ENCODE peak calls at places on chromosomes 6 and 20, in seven cellular contexts. R, E, I, K, B, P and S are unnamed samples.
A peak's percentile ranks its signal among the peaks of the same experiment; 100 is the strongest.

GRCh38 chr20:15909995-15910394 is 663.3 kb downstream of the KIF16B start:
- DNase-seq in R (no peak), E (no peak), I (no peak), K (no peak), B (no peak), P (no peak), S (peak; percentile 26)

GRCh38 chr6:155328539-155329459 is 14.5 kb upstream of the TFB1M start:
- DNase-seq in R (no peak), E (peak; percentile 41), I (peak; percentile 100), K (no peak), B (no peak), P (no peak), S (no peak)

GRCh38 chr20:62780696-62781095 is 15.6 kb upstream of the MRGBP start:
- DNase-seq in R (no peak), E (no peak), I (no peak), K (no peak), B (no peak), P (no peak), S (no peak)

GRCh38 chr6:30169658-30170614 is 6.6 kb downstream of the TRIM15 start:
- DNase-seq in R (no peak), E (no peak), I (peak; percentile 68), K (no peak), B (no peak), P (peak; percentile 73), S (peak; percentile 57)

GRCh38 chr20:13638162-13638495 is 603 bp downstream of the TASP1 start:
- DNase-seq in R (no peak), E (peak; percentile 11), I (peak; percentile 44), K (no peak), B (no peak), P (no peak), S (no peak)

GRCh38 chr20:47725248-47725973 is 59.9 kb downstream of the SULF2 start:
- DNase-seq in R (peak; percentile 80), E (peak; percentile 79), I (peak; percentile 98), K (peak; percentile 70), B (no peak), P (peak; percentile 81), S (peak; percentile 95)

GRCh38 chr6:114364295-114364694 is 21.5 kb upstream of the HS3ST5 start:
- DNase-seq in R (no peak), E (no peak), I (peak; percentile 34), K (no peak), B (no peak), P (no peak), S (no peak)

GRCh38 chr6:13113376-13113775 is 215.0 kb downstream of the TBC1D7 start:
- DNase-seq in R (no peak), E (no peak), I (no peak), K (no peak), B (no peak), P (peak; percentile 37), S (no peak)

GRCh38 chr6:134999107-134999506 is 49.2 kb upstream of the ALDH8A1 start:
- DNase-seq in R (no peak), E (no peak), I (no peak), K (no peak), B (no peak), P (no peak), S (no peak)

GRCh38 chr6:143270026-143270425 is 180.5 kb downstream of the ADAT2 start:
- DNase-seq in R (no peak), E (no peak), I (no peak), K (no peak), B (no peak), P (no peak), S (no peak)

GRCh38 chr20:62202083-62202395 is 18.0 kb downstream of the HRH3 start:
- DNase-seq in R (no peak), E (no peak), I (no peak), K (no peak), B (no peak), P (no peak), S (no peak)

GRCh38 chr6:30687659-30688431 is 1.4 kb upstream of the PPP1R18 start:
- DNase-seq in R (peak; percentile 73), E (no peak), I (no peak), K (no peak), B (no peak), P (peak; percentile 47), S (no peak)

GRCh38 chr6:33720998-33721397 is 9.5 kb upstream of the UQCC2 start:
- DNase-seq in R (no peak), E (no peak), I (no peak), K (no peak), B (no peak), P (no peak), S (no peak)

GRCh38 chr20:17648306-17648646 is 33.8 kb downstream of the RRBP1 start:
- DNase-seq in R (peak; percentile 68), E (no peak), I (no peak), K (no peak), B (no peak), P (no peak), S (no peak)

GRCh38 chr20:63744574-63745423 is 5.2 kb downstream of the SLC2A4RG start:
- DNase-seq in R (no peak), E (no peak), I (peak; percentile 53), K (no peak), B (no peak), P (peak; percentile 25), S (no peak)

GRCh38 chr6:136927313-136927712 is 5.2 kb downstream of the SLC35D3 start:
- DNase-seq in R (no peak), E (no peak), I (peak; percentile 10), K (no peak), B (no peak), P (peak; percentile 46), S (peak; percentile 89)

GRCh38 chr6:106199998-106200397 is 113.9 kb downstream of the PRDM1 start:
- DNase-seq in R (no peak), E (no peak), I (no peak), K (no peak), B (no peak), P (no peak), S (no peak)

GRCh38 chr20:48975955-48976354 is 54.4 kb downstream of the ARFGEF2 start:
- DNase-seq in R (no peak), E (no peak), I (no peak), K (no peak), B (no peak), P (no peak), S (no peak)
- TF ChIP-seq POLR2AphosphoS5 in R (no peak), E (no peak), I (no peak), K (no peak), B (no peak), P (no peak), S (no peak)

GRCh38 chr6:8103726-8104125 is 1.4 kb upstream of the EEF1E1 start:
- DNase-seq in R (no peak), E (no peak), I (no peak), K (no peak), B (no peak), P (no peak), S (no peak)

GRCh38 chr6:8100159-8100854 is 2.0 kb downstream of the EEF1E1 start:
- DNase-seq in R (no peak), E (no peak), I (no peak), K (no peak), B (no peak), P (no peak), S (no peak)

GRCh38 chr6:8108031-8108660 is 5.8 kb upstream of the EEF1E1 start:
- DNase-seq in R (no peak), E (no peak), I (peak; percentile 93), K (no peak), B (no peak), P (no peak), S (peak; percentile 62)

GRCh38 chr6:8102122-8102958 is at the start of gene EEF1E1:
- DNase-seq in R (peak; percentile 95), E (peak; percentile 97), I (peak; percentile 97), K (peak; percentile 93), B (peak; percentile 96), P (peak; percentile 95), S (peak; percentile 98)
- TF ChIP-seq EP300 in R (no peak), E (no peak), I (no peak), K (no peak), B (no peak), P (no peak), S (no peak)

GRCh38 chr6:37819802-37820712 is 530 bp downstream of the ZFAND3 start:
- DNase-seq in R (peak; percentile 82), E (peak; percentile 42), I (peak; percentile 54), K (no peak), B (peak; percentile 79), P (peak; percentile 64), S (no peak)

GRCh38 chr6:37820713-37821069 is 1.2 kb downstream of the ZFAND3 start:
- DNase-seq in R (no peak), E (no peak), I (no peak), K (no peak), B (no peak), P (no peak), S (no peak)

GRCh38 chr6:37819177-37819801 is at the start of gene ZFAND3:
- DNase-seq in R (peak; percentile 98), E (peak; percentile 97), I (peak; percentile 95), K (peak; percentile 79), B (peak; percentile 98), P (peak; percentile 96), S (peak; percentile 98)

GRCh38 chr6:37816599-37817375 is 2.7 kb upstream of the ZFAND3 start:
- DNase-seq in R (no peak), E (no peak), I (peak; percentile 22), K (no peak), B (no peak), P (no peak), S (no peak)

GRCh38 chr6:37818536-37819176 is 871 bp upstream of the ZFAND3 start:
- DNase-seq in R (peak; percentile 99), E (peak; percentile 97), I (peak; percentile 96), K (peak; percentile 91), B (peak; percentile 97), P (peak; percentile 93), S (peak; percentile 99)
- TF ChIP-seq POLR2AphosphoS5 in R (peak; percentile 89), E (peak; percentile 70), I (peak; percentile 79), K (no peak), B (no peak), P (peak; percentile 86), S (peak; percentile 71)

GRCh38 chr6:11346516-11346915 is 114.0 kb upstream of the NEDD9 start:
- DNase-seq in R (no peak), E (no peak), I (no peak), K (no peak), B (no peak), P (no peak), S (no peak)

GRCh38 chr6:11349880-11350279 is 117.4 kb upstream of the NEDD9 start:
- DNase-seq in R (no peak), E (no peak), I (no peak), K (no peak), B (no peak), P (no peak), S (no peak)

GRCh38 chr6:11341867-11342266 is 109.4 kb upstream of the NEDD9 start:
- DNase-seq in R (no peak), E (no peak), I (no peak), K (no peak), B (no peak), P (no peak), S (no peak)

GRCh38 chr6:11343963-11344714 is 111.7 kb upstream of the NEDD9 start:
- DNase-seq in R (no peak), E (peak; percentile 55), I (peak; percentile 59), K (no peak), B (no peak), P (no peak), S (no peak)
- TF ChIP-seq EP300 in R (no peak), E (no peak), I (no peak), K (no peak), B (no peak), P (no peak), S (no peak)